ENCODE peak calls at places on chromosome 11, in five cellular contexts. I is uterus, D is sigmoid colon, E is ovary, Q is esophagus squamous epithelium. O is an unnamed sample. For H3K36me3, the result is how much of the 10 kb centered on the place peaks cover.

GRCh38 chr11:86696004-86696403 is 23.6 kb upstream of the ME3 start:
- DNase-seq in I (no peak), D (no peak), E (no peak), Q (no peak), O (no peak)

GRCh38 chr11:48880021-48880441 is 103.7 kb downstream of the TRIM51G start:
- DNase-seq in I (peak), D (peak), E (no peak), Q (no peak), O (no peak)

GRCh38 chr11:18780896-18781295 is 10.7 kb downstream of the PTPN5 start:
- DNase-seq in I (no peak), D (no peak), E (no peak), Q (no peak), O (no peak)

GRCh38 chr11:117969160-117969991 is 16.8 kb upstream of the IL10RA start:
- DNase-seq in I (no peak), D (no peak), E (no peak), Q (no peak), O (no peak)

GRCh38 chr11:44304091-44305084 is 5.6 kb downstream of the ALX4 start:
- DNase-seq in I (no peak), D (no peak), E (no peak), Q (no peak), O (no peak)

GRCh38 chr11:128328955-128329551 is 258.3 kb downstream of the ETS1 start:
- DNase-seq in I (no peak), D (no peak), E (peak), Q (no peak), O (no peak)

GRCh38 chr11:61814958-61815789 is 1.6 kb downstream of the FADS1 start:
- DNase-seq in I (peak), D (peak), E (peak), Q (peak), O (peak)

GRCh38 chr11:26820739-26821138 is 98.9 kb upstream of the SLC5A12 start:
- DNase-seq in I (no peak), D (no peak), E (no peak), Q (no peak), O (no peak)

GRCh38 chr11:2582958-2583604 is 116.7 kb downstream of the KCNQ1OT1 start:
- DNase-seq in I (no peak), D (peak), E (peak), Q (no peak), O (peak)

GRCh38 chr11:75635009-75635909 is 33.6 kb downstream of the MAP6 start:
- DNase-seq in I (peak), D (peak), E (no peak), Q (no peak), O (peak)

GRCh38 chr11:119663279-119663678 is 65.7 kb downstream of the NECTIN1 start:
- DNase-seq in I (no peak), D (no peak), E (no peak), Q (no peak), O (no peak)

GRCh38 chr11:124961972-124962609 is 8.1 kb downstream of the CCDC15 start:
- DNase-seq in I (no peak), D (no peak), E (no peak), Q (no peak), O (no peak)

GRCh38 chr11:18618341-18619025 is 15.7 kb downstream of the SPTY2D1 start:
- DNase-seq in I (no peak), D (no peak), E (no peak), Q (no peak), O (no peak)

GRCh38 chr11:13781153-13781552 is 112.7 kb downstream of the FAR1 start:
- DNase-seq in I (no peak), D (no peak), E (no peak), Q (no peak), O (no peak)

GRCh38 chr11:15901046-15901445 is 455.3 kb downstream of the SOX6 start:
- DNase-seq in I (no peak), D (no peak), E (no peak), Q (no peak), O (peak)

GRCh38 chr11:78168539-78169477 is 19.6 kb downstream of the KCTD21 start:
- DNase-seq in I (peak), D (peak), E (peak), Q (no peak), O (peak)

GRCh38 chr11:76744186-76745058 is 38.7 kb upstream of the TSKU start:
- DNase-seq in I (no peak), D (peak), E (no peak), Q (no peak), O (peak)

GRCh38 chr11:107666911-107667568 is 44.8 kb downstream of the SLN start:
- DNase-seq in I (no peak), D (no peak), E (no peak), Q (no peak), O (no peak)

GRCh38 chr11:130042093-130042591 is 27.6 kb upstream of the APLP2 start:
- DNase-seq in I (no peak), D (no peak), E (no peak), Q (no peak), O (no peak)

GRCh38 chr11:79342686-79343085 is 98.1 kb downstream of the TENM4 start:
- DNase-seq in I (no peak), D (no peak), E (no peak), Q (no peak), O (no peak)

GRCh38 chr11:3006505-3007260 is 14.6 kb upstream of the NAP1L4 start:
- DNase-seq in I (no peak), D (peak), E (no peak), Q (no peak), O (no peak)

GRCh38 chr11:77206264-77207018 is 78.4 kb downstream of the MYO7A start:
- DNase-seq in I (no peak), D (no peak), E (no peak), Q (no peak), O (no peak)

GRCh38 chr11:128394436-128395089 is 192.8 kb downstream of the ETS1 start:
- DNase-seq in I (peak), D (no peak), E (peak), Q (no peak), O (peak)

GRCh38 chr11:65571940-65572339 is 398 bp upstream of the FAM89B start:
- DNase-seq in I (no peak), D (no peak), E (peak), Q (no peak), O (no peak)

GRCh38 chr11:57800444-57801184 is 39.0 kb downstream of the CTNND1 start:
- DNase-seq in I (no peak), D (no peak), E (no peak), Q (no peak), O (no peak)

GRCh38 chr11:117417342-117417741 is 89.7 kb downstream of the CEP164 start:
- DNase-seq in I (no peak), D (peak), E (no peak), Q (no peak), O (no peak)

GRCh38 chr11:38718659-38719058 is 2120.6 kb upstream of the RAG2 start:
- DNase-seq in I (no peak), D (no peak), E (no peak), Q (no peak), O (no peak)

GRCh38 chr11:35541621-35542375 is 16.4 kb upstream of the PAMR1 start:
- DNase-seq in I (peak), D (peak), E (peak), Q (no peak), O (no peak)

GRCh38 chr11:120651396-120651795 is 139.8 kb downstream of the GRIK4 start:
- DNase-seq in I (no peak), D (no peak), E (no peak), Q (no peak), O (no peak)

GRCh38 chr11:36231300-36231699 is 57.9 kb downstream of the COMMD9 start:
- DNase-seq in I (no peak), D (no peak), E (no peak), Q (no peak), O (no peak)

GRCh38 chr11:8098879-8099278 is 17.9 kb downstream of the TUB start:
- DNase-seq in I (no peak), D (peak), E (no peak), Q (no peak), O (peak)

GRCh38 chr11:8101421-8101820 is 20.4 kb downstream of the TUB start:
- DNase-seq in I (no peak), D (peak), E (no peak), Q (no peak), O (no peak)

GRCh38 chr11:8099291-8099899 is 18.4 kb downstream of the TUB start:
- DNase-seq in I (peak), D (peak), E (peak), Q (no peak), O (peak)

GRCh38 chr11:8100605-8101004 is 19.6 kb downstream of the TUB start:
- DNase-seq in I (no peak), D (peak), E (no peak), Q (no peak), O (no peak)

GRCh38 chr11:8100151-8100550 is 19.1 kb downstream of the TUB start:
- DNase-seq in I (no peak), D (peak), E (no peak), Q (no peak), O (no peak)
- H3K36me3 ChIP-seq in I (under half), D (under half), E (under half), Q (under half), O (under half)

GRCh38 chr11:69997352-69997751 is 80.8 kb upstream of the ANO1 start:
- DNase-seq in I (no peak), D (no peak), E (no peak), Q (no peak), O (no peak)

GRCh38 chr11:70002433-70002832 is 75.7 kb upstream of the ANO1 start:
- DNase-seq in I (no peak), D (no peak), E (no peak), Q (no peak), O (no peak)

GRCh38 chr11:69996451-69996850 is 81.7 kb upstream of the ANO1 start:
- DNase-seq in I (no peak), D (no peak), E (no peak), Q (no peak), O (no peak)

GRCh38 chr11:70000228-70000627 is 77.9 kb upstream of the ANO1 start:
- DNase-seq in I (no peak), D (no peak), E (no peak), Q (no peak), O (no peak)

DNA sequence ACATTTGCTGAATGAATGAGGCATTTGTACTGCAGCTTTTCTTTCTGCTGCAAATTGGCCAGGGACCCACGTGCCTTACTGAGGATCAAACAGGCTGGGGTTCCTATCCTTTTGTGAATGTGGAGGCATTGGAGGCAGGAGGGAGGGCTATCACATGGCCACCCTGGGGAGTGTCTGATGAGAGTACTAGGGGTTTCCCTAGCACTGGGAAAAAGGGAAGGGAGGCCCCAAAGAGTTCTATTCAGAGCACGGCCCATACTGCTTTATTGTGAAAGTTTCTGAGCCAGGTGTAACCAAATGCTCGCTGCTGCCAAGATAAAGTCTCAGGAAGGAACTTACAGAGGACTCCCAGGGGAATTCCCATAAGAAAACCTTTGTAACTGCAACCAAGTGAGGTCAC is 78.4 kb upstream of the ANO1 start:
- DNase-seq in I (no peak), D (no peak), E (no peak), Q (no peak), O (no peak)
- H3K4me3 ChIP-seq in I (no peak), D (no peak), E (no peak), Q (no peak), O (no peak)

DNA sequence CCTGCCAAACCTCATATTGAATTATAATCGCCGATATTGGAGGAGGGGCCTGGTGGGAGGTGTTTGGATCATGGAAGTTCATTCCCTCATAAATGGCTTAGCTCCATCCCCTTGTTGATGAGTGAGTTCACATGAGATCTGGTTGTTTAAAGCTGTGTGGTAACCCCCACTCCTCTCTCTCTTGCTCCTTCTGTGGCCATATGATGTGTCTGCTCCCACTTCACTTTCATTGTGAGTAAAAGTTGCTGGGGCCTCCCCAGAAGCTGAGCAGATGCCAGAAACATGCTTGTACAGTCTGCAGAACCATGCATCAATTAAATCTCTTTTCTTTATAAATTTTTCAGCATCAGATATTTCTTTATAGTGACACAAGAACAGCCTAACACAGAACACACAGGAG is 929.0 kb upstream of the FAT3 start:
- DNase-seq in I (no peak), D (no peak), E (no peak), Q (no peak), O (no peak)
- TF ChIP-seq POLR2A in I (no peak), D (no peak), E (no peak), Q (no peak), O (no peak)

GRCh38 chr11:68311155-68312116 is 955 bp upstream of the LRP5 start:
- DNase-seq in I (no peak), D (no peak), E (no peak), Q (no peak), O (no peak)
- H3K36me3 ChIP-seq in I (under half), D (under half), E (under half), Q (under half), O (under half)

GRCh38 chr11:56152333-56152732 is 7.8 kb downstream of the OR8K5 start:
- DNase-seq in I (no peak), D (no peak), E (no peak), Q (no peak), O (no peak)
- H3K4me3 ChIP-seq in I (no peak), D (no peak), E (no peak), Q (no peak), O (no peak)

GRCh38 chr11:46684364-46684763 is 16.1 kb downstream of the ARHGAP1 start:
- DNase-seq in I (no peak), D (no peak), E (no peak), Q (no peak), O (no peak)

GRCh38 chr11:46690702-46691101 is 9.7 kb downstream of the ARHGAP1 start:
- DNase-seq in I (no peak), D (no peak), E (no peak), Q (no peak), O (no peak)

GRCh38 chr11:46682773-46683752 is 17.4 kb downstream of the ARHGAP1 start:
- DNase-seq in I (no peak), D (no peak), E (no peak), Q (no peak), O (no peak)

GRCh38 chr11:46692450-46692849 is 8.0 kb downstream of the ARHGAP1 start:
- DNase-seq in I (no peak), D (no peak), E (no peak), Q (no peak), O (no peak)

GRCh38 chr11:46686886-46687810 is 13.3 kb downstream of the ARHGAP1 start:
- DNase-seq in I (peak), D (no peak), E (no peak), Q (no peak), O (no peak)
- TF ChIP-seq POLR2A in I (no peak), D (no peak), E (no peak), Q (no peak), O (no peak)